ENCODE peak calls at places on chromosomes 13 and 19, in seven cellular contexts. W, Y, Q, K, M, Z and B are unnamed samples.

GRCh38 chr13:20388184-20388583 is 137.5 kb downstream of the CRYL1 start:
- DNase-seq in W (no peak), Y (no peak), Q (no peak), K (no peak), M (no peak), Z (no peak), B (no peak)

GRCh38 chr13:37791699-37792098 is 77.9 kb downstream of the TRPC4 start:
- DNase-seq in W (no peak), Y (no peak), Q (no peak), K (no peak), M (no peak), Z (no peak), B (no peak)

GRCh38 chr13:79724348-79725103 is 243.6 kb downstream of the NDFIP2 start:
- DNase-seq in W (no peak), Y (peak), Q (no peak), K (peak), M (no peak), Z (no peak), B (no peak)

GRCh38 chr13:67438465-67438864 is 208.3 kb upstream of the PCDH9 start:
- DNase-seq in W (no peak), Y (peak), Q (peak), K (peak), M (no peak), Z (no peak), B (no peak)

GRCh38 chr13:29748097-29748496 is 102.3 kb downstream of the UBL3 start:
- DNase-seq in W (no peak), Y (no peak), Q (no peak), K (no peak), M (no peak), Z (no peak), B (no peak)

GRCh38 chr19:52492201-52492960 is 35.1 kb upstream of the ZNF808 start:
- DNase-seq in W (no peak), Y (no peak), Q (peak), K (no peak), M (no peak), Z (no peak), B (no peak)

GRCh38 chr13:75612354-75612753 is 23.8 kb upstream of the LMO7 start:
- DNase-seq in W (no peak), Y (peak), Q (no peak), K (no peak), M (no peak), Z (no peak), B (no peak)

GRCh38 chr19:51750381-51751124 is 1.1 kb downstream of the FPR1 start:
- DNase-seq in W (no peak), Y (peak), Q (no peak), K (no peak), M (no peak), Z (no peak), B (no peak)

GRCh38 chr13:49690133-49690989 is 925 bp downstream of the EBPL start:
- DNase-seq in W (no peak), Y (no peak), Q (peak), K (peak), M (no peak), Z (no peak), B (no peak)

GRCh38 chr13:73618275-73618865 is 515.8 kb downstream of the KLF12 start:
- DNase-seq in W (no peak), Y (no peak), Q (no peak), K (peak), M (no peak), Z (no peak), B (peak)

GRCh38 chr13:101708115-101708514 is 255.6 kb downstream of the ITGBL1 start:
- DNase-seq in W (no peak), Y (no peak), Q (no peak), K (no peak), M (no peak), Z (no peak), B (no peak)

GRCh38 chr19:58372311-58373133 is 8.3 kb downstream of the ZNF837 start:
- DNase-seq in W (no peak), Y (no peak), Q (no peak), K (peak), M (no peak), Z (no peak), B (no peak)

GRCh38 chr13:53191091-53191490 is 162.5 kb downstream of the OLFM4 start:
- DNase-seq in W (no peak), Y (no peak), Q (no peak), K (peak), M (no peak), Z (no peak), B (no peak)

GRCh38 chr13:77136902-77137420 is 110.0 kb upstream of the FBXL3 start:
- DNase-seq in W (no peak), Y (peak), Q (no peak), K (no peak), M (no peak), Z (no peak), B (no peak)

GRCh38 chr13:46885018-46885417 is 11.8 kb downstream of the HTR2A start:
- DNase-seq in W (no peak), Y (no peak), Q (no peak), K (peak), M (no peak), Z (no peak), B (no peak)

GRCh38 chr19:13906525-13906904 is 514 bp downstream of the CC2D1A start:
- DNase-seq in W (no peak), Y (peak), Q (no peak), K (peak), M (no peak), Z (no peak), B (peak)

GRCh38 chr13:110334256-110334655 is 27.2 kb downstream of the COL4A2 start:
- DNase-seq in W (no peak), Y (peak), Q (no peak), K (no peak), M (no peak), Z (no peak), B (no peak)